ENCODE peak calls at places on chromosomes 3 and 15, in six cellular contexts. One of them, this sample, is unnamed.

GRCh38 chr3:32340039-32340438 is 51.6 kb upstream of the CMTM7 start:
- DNase-seq in GM23338: peak
- DNase-seq in tibial artery: no peak
- DNase-seq in CD8-positive, alpha-beta T cell: no peak
- DNase-seq in psoas muscle: no peak
- DNase-seq in pancreas: no peak
- DNase-seq in this sample: peak

GRCh38 chr15:69526696-69527095 is 74.1 kb downstream of the RPLP1 start:
- DNase-seq in GM23338: no peak
- DNase-seq in tibial artery: no peak
- DNase-seq in CD8-positive, alpha-beta T cell: no peak
- DNase-seq in psoas muscle: no peak
- DNase-seq in pancreas: no peak
- DNase-seq in this sample: no peak

GRCh38 chr15:59456114-59456513 is 18.1 kb downstream of the FAM81A start:
- DNase-seq in GM23338: no peak
- DNase-seq in tibial artery: no peak
- DNase-seq in CD8-positive, alpha-beta T cell: no peak
- DNase-seq in psoas muscle: no peak
- DNase-seq in pancreas: peak
- DNase-seq in this sample: no peak

GRCh38 chr3:190076138-190076537 is 44.6 kb downstream of the P3H2 start:
- DNase-seq in GM23338: no peak
- DNase-seq in tibial artery: no peak
- DNase-seq in CD8-positive, alpha-beta T cell: no peak
- DNase-seq in psoas muscle: no peak
- DNase-seq in pancreas: no peak
- DNase-seq in this sample: peak

GRCh38 chr3:141684758-141685157 is 53.3 kb upstream of the RNF7 start:
- DNase-seq in GM23338: peak
- DNase-seq in tibial artery: no peak
- DNase-seq in CD8-positive, alpha-beta T cell: no peak
- DNase-seq in psoas muscle: no peak
- DNase-seq in pancreas: no peak
- DNase-seq in this sample: no peak

GRCh38 chr15:77034620-77035467 is 36.1 kb downstream of the TSPAN3 start:
- DNase-seq in GM23338: peak
- DNase-seq in tibial artery: no peak
- DNase-seq in CD8-positive, alpha-beta T cell: no peak
- DNase-seq in psoas muscle: peak
- DNase-seq in pancreas: no peak
- DNase-seq in this sample: no peak

GRCh38 chr15:90862964-90863721 is 5.2 kb upstream of the FURIN start:
- DNase-seq in GM23338: no peak
- DNase-seq in tibial artery: peak
- DNase-seq in CD8-positive, alpha-beta T cell: no peak
- DNase-seq in psoas muscle: no peak
- DNase-seq in pancreas: no peak
- DNase-seq in this sample: no peak

GRCh38 chr3:165195628-165196576 is at the start of gene SLITRK3:
- DNase-seq in GM23338: peak
- DNase-seq in tibial artery: no peak
- DNase-seq in CD8-positive, alpha-beta T cell: no peak
- DNase-seq in psoas muscle: no peak
- DNase-seq in pancreas: no peak
- DNase-seq in this sample: no peak

GRCh38 chr3:54853573-54854404 is 74.1 kb downstream of the LRTM1 start:
- DNase-seq in GM23338: peak
- DNase-seq in tibial artery: peak
- DNase-seq in CD8-positive, alpha-beta T cell: peak
- DNase-seq in psoas muscle: peak
- DNase-seq in pancreas: peak
- DNase-seq in this sample: peak

GRCh38 chr3:159166899-159167586 is 365.2 kb downstream of the MFSD1 start:
- DNase-seq in GM23338: no peak
- DNase-seq in tibial artery: no peak
- DNase-seq in CD8-positive, alpha-beta T cell: no peak
- DNase-seq in psoas muscle: no peak
- DNase-seq in pancreas: no peak
- DNase-seq in this sample: no peak

DNA sequence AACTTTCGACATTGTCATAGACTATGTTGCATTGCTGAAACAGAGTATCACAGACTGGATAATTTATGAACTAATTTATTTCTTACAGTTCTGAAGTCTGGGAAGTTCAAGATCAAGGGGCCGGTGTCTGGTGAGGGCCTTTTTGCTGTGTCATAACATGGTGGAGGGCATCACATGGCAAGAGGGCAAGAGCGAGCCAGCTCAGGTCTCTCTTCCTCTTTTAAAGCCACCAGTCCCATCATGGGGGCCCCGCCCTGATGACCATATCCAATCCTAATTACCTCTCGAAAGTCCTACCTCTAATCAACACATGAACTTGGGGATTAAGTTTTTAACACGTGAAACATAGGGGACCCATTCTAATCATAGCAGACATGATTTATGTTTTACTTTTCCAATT is 33.5 kb upstream of the DCUN1D1 start:
- DNase-seq in GM23338: no peak
- DNase-seq in tibial artery: no peak
- DNase-seq in CD8-positive, alpha-beta T cell: no peak
- DNase-seq in psoas muscle: no peak
- DNase-seq in pancreas: no peak
- DNase-seq in this sample: no peak
- H3K27ac ChIP-seq in GM23338: peak
- H3K27ac ChIP-seq in tibial artery: no peak
- H3K27ac ChIP-seq in CD8-positive, alpha-beta T cell: no peak
- H3K27ac ChIP-seq in psoas muscle: no peak
- H3K27ac ChIP-seq in pancreas: no peak
- H3K27ac ChIP-seq in this sample: no peak

GRCh38 chr3:12752111-12752510 is 6.9 kb downstream of the TMEM40 start:
- DNase-seq in GM23338: no peak
- DNase-seq in tibial artery: no peak
- DNase-seq in CD8-positive, alpha-beta T cell: no peak
- DNase-seq in psoas muscle: no peak
- DNase-seq in pancreas: no peak
- DNase-seq in this sample: no peak

GRCh38 chr3:12755754-12756153 is 3.3 kb downstream of the TMEM40 start:
- DNase-seq in GM23338: no peak
- DNase-seq in tibial artery: no peak
- DNase-seq in CD8-positive, alpha-beta T cell: no peak
- DNase-seq in psoas muscle: no peak
- DNase-seq in pancreas: no peak
- DNase-seq in this sample: no peak

GRCh38 chr3:12752803-12753202 is 6.3 kb downstream of the TMEM40 start:
- DNase-seq in GM23338: no peak
- DNase-seq in tibial artery: no peak
- DNase-seq in CD8-positive, alpha-beta T cell: no peak
- DNase-seq in psoas muscle: no peak
- DNase-seq in pancreas: no peak
- DNase-seq in this sample: no peak

GRCh38 chr3:12756185-12756584 is 2.9 kb downstream of the TMEM40 start:
- DNase-seq in GM23338: no peak
- DNase-seq in tibial artery: no peak
- DNase-seq in CD8-positive, alpha-beta T cell: no peak
- DNase-seq in psoas muscle: no peak
- DNase-seq in pancreas: no peak
- DNase-seq in this sample: no peak

DNA sequence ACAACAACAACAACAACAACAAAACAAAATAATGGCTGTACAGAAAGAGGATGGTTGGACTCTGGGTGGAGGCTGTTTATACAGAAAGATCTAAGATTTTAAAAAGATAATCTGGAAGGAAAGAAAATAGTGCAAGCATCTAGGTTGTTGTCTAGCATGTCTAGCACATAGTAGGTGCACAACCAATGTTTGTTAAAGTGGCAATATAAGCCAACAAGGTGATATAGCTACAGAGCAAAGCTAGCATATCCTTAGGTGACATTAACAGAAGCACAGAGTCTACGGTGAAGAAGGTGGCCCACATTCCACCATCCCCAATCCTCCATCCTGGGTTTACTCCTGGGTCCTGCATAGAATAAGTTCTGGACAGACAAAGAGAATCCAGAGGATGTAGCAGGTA is 4.7 kb downstream of the TMEM40 start:
- DNase-seq in GM23338: no peak
- DNase-seq in tibial artery: no peak
- DNase-seq in CD8-positive, alpha-beta T cell: no peak
- DNase-seq in psoas muscle: no peak
- DNase-seq in pancreas: no peak
- DNase-seq in this sample: no peak
- H3K27ac ChIP-seq in GM23338: no peak
- H3K27ac ChIP-seq in tibial artery: no peak
- H3K27ac ChIP-seq in CD8-positive, alpha-beta T cell: no peak
- H3K27ac ChIP-seq in psoas muscle: no peak
- H3K27ac ChIP-seq in pancreas: no peak
- H3K27ac ChIP-seq in this sample: no peak

GRCh38 chr15:62560943-62561571 is 396.0 kb upstream of the C2CD4B start:
- DNase-seq in GM23338: peak
- DNase-seq in tibial artery: no peak
- DNase-seq in CD8-positive, alpha-beta T cell: no peak
- DNase-seq in psoas muscle: no peak
- DNase-seq in pancreas: no peak
- DNase-seq in this sample: no peak

GRCh38 chr15:62561572-62561970 is 396.5 kb upstream of the C2CD4B start:
- DNase-seq in GM23338: peak
- DNase-seq in tibial artery: no peak
- DNase-seq in CD8-positive, alpha-beta T cell: no peak
- DNase-seq in psoas muscle: no peak
- DNase-seq in pancreas: no peak
- DNase-seq in this sample: no peak

GRCh38 chr15:62558640-62559039 is 393.6 kb upstream of the C2CD4B start:
- DNase-seq in GM23338: peak
- DNase-seq in tibial artery: no peak
- DNase-seq in CD8-positive, alpha-beta T cell: no peak
- DNase-seq in psoas muscle: no peak
- DNase-seq in pancreas: no peak
- DNase-seq in this sample: no peak

GRCh38 chr15:62554164-62554563 is 389.1 kb upstream of the C2CD4B start:
- DNase-seq in GM23338: no peak
- DNase-seq in tibial artery: no peak
- DNase-seq in CD8-positive, alpha-beta T cell: no peak
- DNase-seq in psoas muscle: no peak
- DNase-seq in pancreas: no peak
- DNase-seq in this sample: no peak

DNA sequence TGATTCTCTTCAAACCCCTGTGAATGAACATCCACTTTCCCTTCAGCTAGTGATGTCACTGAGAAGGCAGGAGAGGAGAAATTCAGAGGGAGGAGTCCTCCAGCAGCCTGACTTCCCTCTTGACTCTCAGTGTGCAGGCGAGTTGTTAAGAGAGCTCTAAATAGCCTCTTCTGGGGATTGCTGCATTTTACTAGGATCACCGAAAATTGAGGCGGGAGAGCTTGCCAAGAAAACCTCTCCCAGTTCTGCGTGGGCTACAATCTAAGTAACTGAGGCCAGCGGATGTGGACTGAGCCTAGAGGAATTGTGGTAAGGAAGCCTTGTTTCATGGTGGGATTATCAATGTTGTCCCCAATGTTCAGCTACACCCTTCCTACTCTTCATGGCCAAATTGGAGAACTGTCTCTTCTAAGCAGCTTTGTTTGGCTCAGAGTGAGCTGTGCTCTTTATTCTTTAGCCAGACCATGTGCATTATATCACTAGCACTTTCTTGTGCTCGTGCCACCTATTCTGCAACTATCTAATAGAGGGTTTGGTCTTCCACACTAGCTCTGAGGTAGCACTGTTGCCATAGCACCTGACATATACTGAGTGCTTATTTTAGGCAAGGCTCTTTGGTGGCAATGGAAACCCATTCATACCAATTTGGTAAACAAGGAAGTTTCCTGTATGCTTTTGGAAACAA is 394.1 kb upstream of the C2CD4B start:
- DNase-seq in GM23338: no peak
- DNase-seq in tibial artery: peak
- DNase-seq in CD8-positive, alpha-beta T cell: no peak
- DNase-seq in psoas muscle: no peak
- DNase-seq in pancreas: no peak
- DNase-seq in this sample: peak
- H3K27ac ChIP-seq in GM23338: no peak
- H3K27ac ChIP-seq in tibial artery: peak
- H3K27ac ChIP-seq in CD8-positive, alpha-beta T cell: no peak
- H3K27ac ChIP-seq in psoas muscle: peak
- H3K27ac ChIP-seq in pancreas: no peak
- H3K27ac ChIP-seq in this sample: no peak

DNA sequence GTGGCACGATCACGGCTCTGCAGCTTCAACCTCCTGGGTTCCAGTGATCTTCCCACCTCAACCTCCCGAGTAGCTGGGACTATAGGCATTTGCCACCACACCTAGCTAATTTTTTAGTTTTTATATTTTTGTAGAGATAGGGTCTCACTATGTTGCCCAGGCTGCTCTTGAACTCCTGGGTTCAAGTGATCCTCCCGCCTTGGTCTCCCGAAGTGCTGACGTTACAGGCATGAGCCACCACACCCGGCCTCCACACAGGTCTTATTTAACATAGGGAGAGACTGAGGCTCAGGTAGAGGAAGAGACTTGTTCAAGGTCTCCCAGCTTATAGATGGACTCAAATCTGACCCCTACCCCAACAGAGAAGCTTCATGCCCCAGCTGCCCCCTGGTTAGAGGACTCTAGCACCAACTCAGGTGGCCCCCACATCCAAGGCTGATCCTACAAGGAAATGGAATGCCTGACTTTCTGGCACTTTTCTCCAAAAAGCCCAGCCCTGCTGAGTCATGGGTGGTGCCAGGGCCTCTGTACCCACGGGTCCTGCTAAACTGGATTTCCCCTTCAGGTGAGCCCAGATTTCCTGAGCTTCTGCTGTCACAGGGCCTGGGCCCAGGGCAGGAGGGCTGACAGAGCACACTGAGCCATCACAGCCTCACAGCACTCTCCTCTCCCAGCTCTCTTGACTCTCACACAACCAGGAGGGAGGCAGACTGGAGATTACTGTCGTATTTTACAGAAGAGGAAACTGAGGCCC is 5.6 kb downstream of the TMEM40 start:
- DNase-seq in GM23338: no peak
- DNase-seq in tibial artery: no peak
- DNase-seq in CD8-positive, alpha-beta T cell: no peak
- DNase-seq in psoas muscle: no peak
- DNase-seq in pancreas: no peak
- DNase-seq in this sample: no peak
- H3K27ac ChIP-seq in GM23338: no peak
- H3K27ac ChIP-seq in tibial artery: no peak
- H3K27ac ChIP-seq in CD8-positive, alpha-beta T cell: no peak
- H3K27ac ChIP-seq in psoas muscle: peak
- H3K27ac ChIP-seq in pancreas: no peak
- H3K27ac ChIP-seq in this sample: no peak

DNA sequence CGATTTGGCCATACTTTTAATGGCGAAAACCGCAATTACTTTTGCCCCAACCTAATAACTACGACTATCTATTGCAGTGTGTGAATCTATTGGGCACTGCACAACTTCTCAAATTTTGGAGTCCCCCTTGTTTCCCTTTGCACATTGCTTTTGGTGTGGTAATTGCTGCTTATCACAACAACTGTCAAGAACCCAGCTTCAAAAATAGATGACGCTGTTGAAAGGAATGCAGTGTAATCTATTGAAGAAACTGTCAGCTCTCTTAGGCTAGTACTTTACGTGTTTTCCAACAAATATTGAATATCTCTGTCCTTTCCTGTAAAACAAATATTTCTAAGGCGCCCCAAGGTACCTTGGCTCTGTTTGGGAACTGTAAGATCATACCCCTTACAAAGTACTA is 222.8 kb upstream of the UBE2E2 start:
- DNase-seq in GM23338: no peak
- DNase-seq in tibial artery: no peak
- DNase-seq in CD8-positive, alpha-beta T cell: no peak
- DNase-seq in psoas muscle: no peak
- DNase-seq in pancreas: no peak
- DNase-seq in this sample: peak
- H3K27ac ChIP-seq in GM23338: no peak
- H3K27ac ChIP-seq in tibial artery: no peak
- H3K27ac ChIP-seq in CD8-positive, alpha-beta T cell: no peak
- H3K27ac ChIP-seq in psoas muscle: no peak
- H3K27ac ChIP-seq in pancreas: no peak
- H3K27ac ChIP-seq in this sample: no peak

GRCh38 chr15:96424674-96425073 is 94.2 kb downstream of the NR2F2 start:
- DNase-seq in GM23338: no peak
- DNase-seq in tibial artery: no peak
- DNase-seq in CD8-positive, alpha-beta T cell: no peak
- DNase-seq in psoas muscle: no peak
- DNase-seq in pancreas: no peak
- DNase-seq in this sample: no peak
- H3K27ac ChIP-seq in GM23338: no peak
- H3K27ac ChIP-seq in tibial artery: no peak
- H3K27ac ChIP-seq in CD8-positive, alpha-beta T cell: no peak
- H3K27ac ChIP-seq in psoas muscle: no peak
- H3K27ac ChIP-seq in pancreas: no peak
- H3K27ac ChIP-seq in this sample: no peak